ENCODE peak calls at places on chromosomes 6 and 20, in six cellular contexts. Y is putamen; Z is AG08395; F is cardiac fibroblast; I is fibroblast of mammary gland; P is stimulated activated CD8-positive, alpha-beta memory T cell treated with anti-CD3 and anti-CD28 coated beads, Interleukin-15, amount 100 ng/mL, for 24 hours. R is an unnamed sample.

GRCh38 chr6:3977875-3978711 is 100.8 kb downstream of the FAM217A start:
- DNase-seq in Y (peak), Z (peak), F (peak), I (peak), P (no peak), R (peak)

GRCh38 chr6:131789219-131789618 is 18.6 kb upstream of the ENPP1 start:
- DNase-seq in Y (no peak), Z (no peak), F (no peak), I (peak), P (no peak), R (no peak)

GRCh38 chr6:28974505-28974904 is 30.6 kb downstream of the ZNF311 start:
- DNase-seq in Y (no peak), Z (no peak), F (no peak), I (no peak), P (no peak), R (no peak)

GRCh38 chr20:55038684-55039083 is 563.3 kb downstream of the DOK5 start:
- DNase-seq in Y (no peak), Z (no peak), F (no peak), I (no peak), P (no peak), R (no peak)

GRCh38 chr6:44084231-44085014 is 42.8 kb downstream of the MRPL14 start:
- DNase-seq in Y (no peak), Z (peak), F (no peak), I (peak), P (no peak), R (no peak)

GRCh38 chr6:155084431-155085123 is 89.5 kb downstream of the TIAM2 start:
- DNase-seq in Y (peak), Z (no peak), F (no peak), I (peak), P (no peak), R (no peak)

GRCh38 chr6:131070061-131070460 is 7.0 kb upstream of the EPB41L2 start:
- DNase-seq in Y (no peak), Z (no peak), F (no peak), I (no peak), P (no peak), R (no peak)

GRCh38 chr20:24943196-24943595 is 5.9 kb upstream of the CST7 start:
- DNase-seq in Y (no peak), Z (no peak), F (no peak), I (no peak), P (no peak), R (no peak)

GRCh38 chr20:2237059-2237458 is 58.7 kb upstream of the TGM3 start:
- DNase-seq in Y (no peak), Z (peak), F (peak), I (peak), P (no peak), R (no peak)

GRCh38 chr20:1933465-1933870 is 38.3 kb downstream of the SIRPA start:
- DNase-seq in Y (no peak), Z (peak), F (peak), I (peak), P (no peak), R (no peak)

GRCh38 chr6:152246554-152247337 is 390.4 kb downstream of the SYNE1 start:
- DNase-seq in Y (no peak), Z (peak), F (peak), I (peak), P (no peak), R (no peak)

GRCh38 chr6:10256113-10256690 is 158.7 kb downstream of the TFAP2A start:
- DNase-seq in Y (no peak), Z (peak), F (no peak), I (no peak), P (no peak), R (no peak)

GRCh38 chr6:7919871-7920270 is 9.3 kb upstream of the TXNDC5 start:
- DNase-seq in Y (peak), Z (peak), F (peak), I (peak), P (no peak), R (no peak)

GRCh38 chr20:25336561-25337422 is 53.8 kb downstream of the ABHD12 start:
- DNase-seq in Y (no peak), Z (peak), F (peak), I (peak), P (no peak), R (peak)

GRCh38 chr6:47144306-47144705 is 102.2 kb upstream of the ADGRF1 start:
- DNase-seq in Y (no peak), Z (peak), F (peak), I (peak), P (no peak), R (no peak)

GRCh38 chr6:128491041-128491642 is 29.3 kb downstream of the PTPRK start:
- DNase-seq in Y (no peak), Z (no peak), F (peak), I (no peak), P (no peak), R (no peak)

GRCh38 chr6:106446287-106446885 is 85.9 kb downstream of the CRYBG1 start:
- DNase-seq in Y (no peak), Z (peak), F (peak), I (peak), P (no peak), R (no peak)

GRCh38 chr6:53059648-53060589 is 5.3 kb upstream of the FBXO9 start:
- DNase-seq in Y (no peak), Z (no peak), F (no peak), I (no peak), P (no peak), R (no peak)

GRCh38 chr20:9409981-9410380 is 104.4 kb upstream of the LAMP5 start:
- DNase-seq in Y (no peak), Z (peak), F (peak), I (peak), P (no peak), R (no peak)

GRCh38 chr6:56732517-56732916 is 89.8 kb upstream of the DST start:
- DNase-seq in Y (no peak), Z (no peak), F (no peak), I (no peak), P (no peak), R (no peak)

GRCh38 chr20:49508435-49509199 is 26.1 kb upstream of the KCNB1 start:
- DNase-seq in Y (peak), Z (peak), F (peak), I (peak), P (no peak), R (peak)

GRCh38 chr6:143397229-143398222 is 53.0 kb downstream of the ADAT2 start:
- DNase-seq in Y (no peak), Z (peak), F (peak), I (peak), P (no peak), R (no peak)

GRCh38 chr6:51959744-51960383 is 127.5 kb downstream of the PKHD1 start:
- DNase-seq in Y (peak), Z (peak), F (peak), I (peak), P (no peak), R (peak)

GRCh38 chr6:71124340-71124739 is 164.3 kb upstream of the OGFRL1 start:
- DNase-seq in Y (no peak), Z (no peak), F (no peak), I (no peak), P (no peak), R (no peak)

GRCh38 chr6:22253955-22254655 is 42.7 kb downstream of the PRL start:
- DNase-seq in Y (no peak), Z (no peak), F (no peak), I (no peak), P (no peak), R (no peak)

GRCh38 chr6:134523051-134523450 is 205.1 kb upstream of the SGK1 start:
- DNase-seq in Y (no peak), Z (no peak), F (no peak), I (no peak), P (no peak), R (no peak)